ENCODE peak calls at places on chromosomes 6 and 20, in four cellular contexts. One of them, this sample, is unnamed.

GRCh38 chr6:12283904-12284303 is 6.3 kb upstream of the EDN1 start:
- DNase-seq in dorsolateral prefrontal cortex: no peak
- DNase-seq in spleen: no peak
- DNase-seq in lung: no peak
- DNase-seq in this sample: no peak

GRCh38 chr20:2822073-2822472 is 5.9 kb downstream of the TMEM239 start:
- DNase-seq in dorsolateral prefrontal cortex: no peak
- DNase-seq in spleen: no peak
- DNase-seq in lung: no peak
- DNase-seq in this sample: no peak

GRCh38 chr6:5466459-5466858 is 205.1 kb downstream of the FARS2 start:
- DNase-seq in dorsolateral prefrontal cortex: no peak
- DNase-seq in spleen: no peak
- DNase-seq in lung: no peak
- DNase-seq in this sample: no peak

GRCh38 chr6:16766836-16767745 is 5.8 kb upstream of the ATXN1 start:
- DNase-seq in dorsolateral prefrontal cortex: no peak
- DNase-seq in spleen: no peak
- DNase-seq in lung: no peak
- DNase-seq in this sample: no peak

GRCh38 chr6:11363881-11364576 is 131.6 kb upstream of the NEDD9 start:
- DNase-seq in dorsolateral prefrontal cortex: no peak
- DNase-seq in spleen: no peak
- DNase-seq in lung: no peak
- DNase-seq in this sample: no peak

GRCh38 chr6:116019428-116019827 is 41.3 kb downstream of the FRK start:
- DNase-seq in dorsolateral prefrontal cortex: no peak
- DNase-seq in spleen: no peak
- DNase-seq in lung: no peak
- DNase-seq in this sample: no peak

GRCh38 chr6:169801396-169802160 is 50.2 kb downstream of the ERMARD start:
- DNase-seq in dorsolateral prefrontal cortex: peak; percentile 14
- DNase-seq in spleen: peak; percentile 65
- DNase-seq in lung: no peak
- DNase-seq in this sample: no peak

GRCh38 chr6:23890543-23891227 is 235.3 kb upstream of the NRSN1 start:
- DNase-seq in dorsolateral prefrontal cortex: no peak
- DNase-seq in spleen: no peak
- DNase-seq in lung: no peak
- DNase-seq in this sample: no peak

GRCh38 chr20:16387661-16388060 is 185.6 kb downstream of the KIF16B start:
- DNase-seq in dorsolateral prefrontal cortex: no peak
- DNase-seq in spleen: no peak
- DNase-seq in lung: no peak
- DNase-seq in this sample: no peak

GRCh38 chr20:59122377-59122932 is 41.2 kb upstream of the ZNF831 start:
- DNase-seq in dorsolateral prefrontal cortex: no peak
- DNase-seq in spleen: no peak
- DNase-seq in lung: no peak
- DNase-seq in this sample: no peak

GRCh38 chr6:12602951-12603710 is 113.4 kb upstream of the PHACTR1 start:
- DNase-seq in dorsolateral prefrontal cortex: no peak
- DNase-seq in spleen: no peak
- DNase-seq in lung: no peak
- DNase-seq in this sample: peak; percentile 23

GRCh38 chr20:18403269-18403668 is 63.6 kb downstream of the DZANK1 start:
- DNase-seq in dorsolateral prefrontal cortex: no peak
- DNase-seq in spleen: no peak
- DNase-seq in lung: no peak
- DNase-seq in this sample: no peak

GRCh38 chr6:151095538-151096254 is 144.1 kb upstream of the AKAP12 start:
- DNase-seq in dorsolateral prefrontal cortex: no peak
- DNase-seq in spleen: no peak
- DNase-seq in lung: no peak
- DNase-seq in this sample: no peak

GRCh38 chr6:123039431-123039830 is 43.4 kb downstream of the CLVS2 start:
- DNase-seq in dorsolateral prefrontal cortex: no peak
- DNase-seq in spleen: no peak
- DNase-seq in lung: no peak
- DNase-seq in this sample: no peak

GRCh38 chr20:19265646-19266374 is 53.4 kb downstream of the SLC24A3 start:
- DNase-seq in dorsolateral prefrontal cortex: no peak
- DNase-seq in spleen: no peak
- DNase-seq in lung: no peak
- DNase-seq in this sample: no peak

GRCh38 chr20:63025534-63026331 is 19.0 kb upstream of the BHLHE23 start:
- DNase-seq in dorsolateral prefrontal cortex: peak; percentile 55
- DNase-seq in spleen: peak; percentile 74
- DNase-seq in lung: no peak
- DNase-seq in this sample: peak; percentile 60

GRCh38 chr6:5516036-5516435 is 254.7 kb downstream of the FARS2 start:
- DNase-seq in dorsolateral prefrontal cortex: no peak
- DNase-seq in spleen: no peak
- DNase-seq in lung: no peak
- DNase-seq in this sample: no peak

GRCh38 chr6:11434565-11435326 is 102.8 kb upstream of the TMEM170B start:
- DNase-seq in dorsolateral prefrontal cortex: no peak
- DNase-seq in spleen: no peak
- DNase-seq in lung: peak; percentile 71
- DNase-seq in this sample: no peak

GRCh38 chr20:1324598-1325172 is 4.3 kb downstream of the SDCBP2 start:
- DNase-seq in dorsolateral prefrontal cortex: no peak
- DNase-seq in spleen: peak; percentile 69
- DNase-seq in lung: no peak
- DNase-seq in this sample: peak; percentile 23

GRCh38 chr20:59402697-59403096 is 102.3 kb downstream of the EDN3 start:
- DNase-seq in dorsolateral prefrontal cortex: no peak
- DNase-seq in spleen: no peak
- DNase-seq in lung: no peak
- DNase-seq in this sample: no peak

GRCh38 chr6:77740380-77740779 is 87.5 kb downstream of the MEI4 start:
- DNase-seq in dorsolateral prefrontal cortex: no peak
- DNase-seq in spleen: no peak
- DNase-seq in lung: no peak
- DNase-seq in this sample: no peak

GRCh38 chr20:61845276-61845675 is 220.4 kb downstream of the TAF4 start:
- DNase-seq in dorsolateral prefrontal cortex: no peak
- DNase-seq in spleen: peak; percentile 54
- DNase-seq in lung: no peak
- DNase-seq in this sample: no peak

GRCh38 chr20:9071976-9072726 is 3.3 kb downstream of the PLCB4 start:
- DNase-seq in dorsolateral prefrontal cortex: no peak
- DNase-seq in spleen: no peak
- DNase-seq in lung: no peak
- DNase-seq in this sample: no peak

GRCh38 chr20:60152792-60153191 is 194.6 kb downstream of the CDH26 start:
- DNase-seq in dorsolateral prefrontal cortex: no peak
- DNase-seq in spleen: no peak
- DNase-seq in lung: no peak
- DNase-seq in this sample: no peak

GRCh38 chr20:6613280-6613861 is 154.1 kb upstream of the BMP2 start:
- DNase-seq in dorsolateral prefrontal cortex: no peak
- DNase-seq in spleen: no peak
- DNase-seq in lung: no peak
- DNase-seq in this sample: no peak

GRCh38 chr20:61134286-61135035 is 117.6 kb upstream of the CDH4 start:
- DNase-seq in dorsolateral prefrontal cortex: no peak
- DNase-seq in spleen: no peak
- DNase-seq in lung: no peak
- DNase-seq in this sample: no peak

GRCh38 chr6:134111062-134111677 is 58.7 kb upstream of the SLC2A12 start:
- DNase-seq in dorsolateral prefrontal cortex: no peak
- DNase-seq in spleen: no peak
- DNase-seq in lung: peak; percentile 45
- DNase-seq in this sample: no peak

GRCh38 chr20:59828478-59829414 is 104.7 kb downstream of the SYCP2 start:
- DNase-seq in dorsolateral prefrontal cortex: no peak
- DNase-seq in spleen: peak; percentile 51
- DNase-seq in lung: no peak
- DNase-seq in this sample: no peak

GRCh38 chr6:137853569-137854213 is 13.4 kb upstream of the TNFAIP3 start:
- DNase-seq in dorsolateral prefrontal cortex: no peak
- DNase-seq in spleen: no peak
- DNase-seq in lung: no peak
- DNase-seq in this sample: no peak

GRCh38 chr6:153208706-153209105 is 77.6 kb upstream of the RGS17 start:
- DNase-seq in dorsolateral prefrontal cortex: peak; percentile 38
- DNase-seq in spleen: no peak
- DNase-seq in lung: no peak
- DNase-seq in this sample: no peak

GRCh38 chr6:136230219-136230980 is 19.7 kb downstream of the MTFR2 start:
- DNase-seq in dorsolateral prefrontal cortex: no peak
- DNase-seq in spleen: no peak
- DNase-seq in lung: no peak
- DNase-seq in this sample: no peak

GRCh38 chr6:136226674-136227377 is 23.3 kb downstream of the MTFR2 start:
- DNase-seq in dorsolateral prefrontal cortex: no peak
- DNase-seq in spleen: no peak
- DNase-seq in lung: no peak
- DNase-seq in this sample: no peak

GRCh38 chr6:136226027-136226673 is 24.0 kb downstream of the MTFR2 start:
- DNase-seq in dorsolateral prefrontal cortex: peak; percentile 55
- DNase-seq in spleen: peak; percentile 85
- DNase-seq in lung: peak; percentile 64
- DNase-seq in this sample: peak; percentile 66

GRCh38 chr6:136225496-136225895 is 24.6 kb downstream of the MTFR2 start:
- DNase-seq in dorsolateral prefrontal cortex: no peak
- DNase-seq in spleen: no peak
- DNase-seq in lung: no peak
- DNase-seq in this sample: no peak

GRCh38 chr6:136228811-136229210 is 21.3 kb downstream of the MTFR2 start:
- DNase-seq in dorsolateral prefrontal cortex: no peak
- DNase-seq in spleen: no peak
- DNase-seq in lung: no peak
- DNase-seq in this sample: no peak
- H3K27ac ChIP-seq in dorsolateral prefrontal cortex: no peak overlapping the region
- H3K27ac ChIP-seq in spleen: no peak overlapping the region
- H3K27ac ChIP-seq in lung: no peak overlapping the region
- H3K27ac ChIP-seq in this sample: no peak overlapping the region

GRCh38 chr20:48830826-48831318 is 3.1 kb upstream of the PREX1 start:
- DNase-seq in dorsolateral prefrontal cortex: no peak
- DNase-seq in spleen: no peak
- DNase-seq in lung: no peak
- DNase-seq in this sample: no peak
- H3K27ac ChIP-seq in dorsolateral prefrontal cortex: peak overlapping the region; percentile 85
- H3K27ac ChIP-seq in spleen: peak overlapping the region; percentile 79
- H3K27ac ChIP-seq in lung: peak overlapping the region; percentile 12
- H3K27ac ChIP-seq in this sample: no peak overlapping the region

GRCh38 chr6:3789896-3790558 is 38.5 kb upstream of the PXDC1 start:
- DNase-seq in dorsolateral prefrontal cortex: no peak
- DNase-seq in spleen: no peak
- DNase-seq in lung: no peak
- DNase-seq in this sample: no peak
- H3K27ac ChIP-seq in dorsolateral prefrontal cortex: no peak overlapping the region
- H3K27ac ChIP-seq in spleen: no peak overlapping the region
- H3K27ac ChIP-seq in lung: no peak overlapping the region
- H3K27ac ChIP-seq in this sample: no peak overlapping the region

DNA sequence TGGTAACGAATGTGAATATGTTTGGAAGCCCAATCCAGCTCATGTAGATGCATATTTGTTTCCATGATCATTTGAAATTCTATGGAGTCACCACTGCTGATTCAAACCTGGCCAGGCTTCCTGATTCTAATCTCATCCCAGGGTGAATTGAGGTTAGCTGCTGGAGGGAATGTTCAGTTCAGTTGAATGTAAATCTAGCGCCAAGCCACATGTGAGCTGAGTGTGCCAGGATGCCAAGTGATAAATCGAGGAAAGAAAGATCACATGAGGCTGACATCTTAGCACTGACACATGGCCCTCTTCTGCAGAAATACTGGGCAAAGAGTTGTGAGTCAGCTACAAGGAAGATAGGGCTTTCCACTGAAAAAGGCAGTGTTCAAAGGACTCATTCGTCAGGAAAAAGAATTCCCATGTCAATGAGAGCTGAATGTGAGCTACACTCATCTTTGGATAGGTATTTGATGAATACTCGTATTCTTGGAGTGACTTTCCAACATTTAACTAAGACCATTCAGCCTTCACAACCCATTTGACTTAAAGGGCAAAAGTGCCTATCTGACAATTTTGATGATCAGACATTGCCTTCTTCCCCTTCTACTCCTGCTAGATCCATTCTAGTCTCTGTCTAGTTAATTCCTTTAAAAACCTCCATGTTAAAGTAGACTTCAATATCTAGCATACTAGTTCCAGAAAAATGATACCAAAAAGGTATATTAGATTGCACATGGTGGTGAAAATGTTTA is 172.1 kb downstream of the MTFR2 start:
- DNase-seq in dorsolateral prefrontal cortex: no peak
- DNase-seq in spleen: no peak
- DNase-seq in lung: no peak
- DNase-seq in this sample: no peak
- H3K27ac ChIP-seq in dorsolateral prefrontal cortex: no peak overlapping the region
- H3K27ac ChIP-seq in spleen: no peak overlapping the region
- H3K27ac ChIP-seq in lung: no peak overlapping the region
- H3K27ac ChIP-seq in this sample: no peak overlapping the region

GRCh38 chr6:144378437-144378836 is 93.3 kb downstream of the UTRN start:
- DNase-seq in dorsolateral prefrontal cortex: no peak
- DNase-seq in spleen: no peak
- DNase-seq in lung: no peak
- DNase-seq in this sample: no peak

GRCh38 chr6:144373195-144373594 is 88.1 kb downstream of the UTRN start:
- DNase-seq in dorsolateral prefrontal cortex: no peak
- DNase-seq in spleen: no peak
- DNase-seq in lung: no peak
- DNase-seq in this sample: no peak

GRCh38 chr6:144372611-144373010 is 87.5 kb downstream of the UTRN start:
- DNase-seq in dorsolateral prefrontal cortex: no peak
- DNase-seq in spleen: no peak
- DNase-seq in lung: no peak
- DNase-seq in this sample: no peak

GRCh38 chr6:144379356-144379755 is 94.2 kb downstream of the UTRN start:
- DNase-seq in dorsolateral prefrontal cortex: no peak
- DNase-seq in spleen: no peak
- DNase-seq in lung: no peak
- DNase-seq in this sample: no peak

GRCh38 chr6:144377586-144377985 is 92.5 kb downstream of the UTRN start:
- DNase-seq in dorsolateral prefrontal cortex: no peak
- DNase-seq in spleen: no peak
- DNase-seq in lung: no peak
- DNase-seq in this sample: no peak
- H3K27ac ChIP-seq in dorsolateral prefrontal cortex: no peak overlapping the region
- H3K27ac ChIP-seq in spleen: no peak overlapping the region
- H3K27ac ChIP-seq in lung: no peak overlapping the region
- H3K27ac ChIP-seq in this sample: no peak overlapping the region

GRCh38 chr6:149842331-149842730 is 21.8 kb downstream of the LRP11 start:
- DNase-seq in dorsolateral prefrontal cortex: no peak
- DNase-seq in spleen: no peak
- DNase-seq in lung: no peak
- DNase-seq in this sample: no peak

GRCh38 chr6:149845549-149845948 is 18.6 kb downstream of the LRP11 start:
- DNase-seq in dorsolateral prefrontal cortex: no peak
- DNase-seq in spleen: no peak
- DNase-seq in lung: no peak
- DNase-seq in this sample: no peak

GRCh38 chr6:149843051-149843633 is 21.0 kb downstream of the LRP11 start:
- DNase-seq in dorsolateral prefrontal cortex: no peak
- DNase-seq in spleen: no peak
- DNase-seq in lung: no peak
- DNase-seq in this sample: no peak

GRCh38 chr6:149844480-149844879 is 19.7 kb downstream of the LRP11 start:
- DNase-seq in dorsolateral prefrontal cortex: no peak
- DNase-seq in spleen: no peak
- DNase-seq in lung: no peak
- DNase-seq in this sample: no peak

GRCh38 chr6:149840345-149841075 is 23.6 kb downstream of the LRP11 start:
- DNase-seq in dorsolateral prefrontal cortex: peak; percentile 44
- DNase-seq in spleen: no peak
- DNase-seq in lung: peak; percentile 75
- DNase-seq in this sample: peak; percentile 51
- H3K27ac ChIP-seq in dorsolateral prefrontal cortex: peak overlapping the region; percentile 72
- H3K27ac ChIP-seq in spleen: no peak overlapping the region
- H3K27ac ChIP-seq in lung: peak overlapping the region; percentile 45
- H3K27ac ChIP-seq in this sample: no peak overlapping the region

This sample was measured in ovary.